ENCODE peak calls at places on chromosomes 3 and 15, in six cellular contexts. P is RWPE1, D is LHCN-M2, Q is H9, W is mucosa of descending colon, A is nephron progenitor cell. C is an unnamed sample.

GRCh38 chr3:184360834-184361531 is 422 bp downstream of the CLCN2 start:
- DNase-seq in P (no peak), D (no peak), Q (no peak), W (no peak), A (no peak), C (no peak)

GRCh38 chr15:52427804-52428203 is 100.9 kb downstream of the MYO5A start:
- DNase-seq in P (peak), D (peak), Q (no peak), W (no peak), A (peak), C (no peak)

GRCh38 chr3:185827595-185828344 is 2.9 kb upstream of the IGF2BP2 start:
- DNase-seq in P (no peak), D (no peak), Q (no peak), W (no peak), A (no peak), C (no peak)

GRCh38 chr15:77654975-77655374 is 22.3 kb upstream of the LINGO1 start:
- DNase-seq in P (no peak), D (no peak), Q (peak), W (peak), A (peak), C (peak)

GRCh38 chr3:56101576-56101975 is 366.7 kb downstream of the ERC2 start:
- DNase-seq in P (no peak), D (no peak), Q (no peak), W (no peak), A (no peak), C (no peak)

GRCh38 chr3:126671521-126671920 is 16.6 kb upstream of the TXNRD3 start:
- DNase-seq in P (no peak), D (no peak), Q (peak), W (no peak), A (no peak), C (no peak)

GRCh38 chr3:188421151-188421821 is 267.3 kb downstream of the LPP start:
- DNase-seq in P (peak), D (peak), Q (no peak), W (no peak), A (no peak), C (no peak)

GRCh38 chr15:73038186-73038585 is 14.1 kb upstream of the NEO1 start:
- DNase-seq in P (no peak), D (no peak), Q (no peak), W (no peak), A (no peak), C (no peak)

GRCh38 chr3:13088020-13089006 is 15.1 kb upstream of the IQSEC1 start:
- DNase-seq in P (no peak), D (no peak), Q (no peak), W (no peak), A (no peak), C (no peak)

GRCh38 chr15:80241508-80241907 is 10.5 kb downstream of the CTXND1 start:
- DNase-seq in P (no peak), D (no peak), Q (no peak), W (no peak), A (no peak), C (no peak)

C was measured in HAP-1.